ENCODE peak calls at places on chromosomes 1 and 21, in six cellular contexts. One of them, this sample, is unnamed.

GRCh38 chr1:243549108-243549507 is 293.3 kb downstream of the SDCCAG8 start:
- DNase-seq in prostate gland: no peak
- DNase-seq in A549: no peak
- DNase-seq in GM12891: no peak
- DNase-seq in breast epithelium: no peak
- DNase-seq in heart left ventricle: no peak
- DNase-seq in this sample: no peak

GRCh38 chr21:39715804-39716397 is 29.1 kb upstream of the IGSF5 start:
- DNase-seq in breast epithelium: no peak
- DNase-seq in prostate gland: peak; percentile 45
- DNase-seq in GM12891: no peak
- DNase-seq in A549: peak; percentile 36
- DNase-seq in heart left ventricle: peak; percentile 32
- DNase-seq in this sample: peak; percentile 69

GRCh38 chr1:44970317-44970716 is 16.1 kb downstream of the EIF2B3 start:
- DNase-seq in breast epithelium: no peak
- DNase-seq in heart left ventricle: no peak
- DNase-seq in prostate gland: no peak
- DNase-seq in GM12891: no peak
- DNase-seq in A549: no peak
- DNase-seq in this sample: no peak

GRCh38 chr21:14755086-14755485 is 209.0 kb upstream of the SAMSN1 start:
- DNase-seq in breast epithelium: no peak
- DNase-seq in GM12891: no peak
- DNase-seq in A549: no peak
- DNase-seq in heart left ventricle: no peak
- DNase-seq in prostate gland: no peak
- DNase-seq in this sample: no peak

GRCh38 chr1:86666368-86666767 is 38.0 kb upstream of the SH3GLB1 start:
- DNase-seq in GM12891: no peak
- DNase-seq in A549: no peak
- DNase-seq in prostate gland: no peak
- DNase-seq in heart left ventricle: no peak
- DNase-seq in breast epithelium: no peak
- DNase-seq in this sample: no peak

GRCh38 chr1:242670019-242670418 is 145.5 kb upstream of the PLD5 start:
- DNase-seq in breast epithelium: no peak
- DNase-seq in GM12891: no peak
- DNase-seq in prostate gland: no peak
- DNase-seq in heart left ventricle: no peak
- DNase-seq in A549: no peak
- DNase-seq in this sample: no peak

GRCh38 chr1:240244968-240245628 is 153.4 kb downstream of the FMN2 start:
- DNase-seq in heart left ventricle: no peak
- DNase-seq in A549: no peak
- DNase-seq in prostate gland: no peak
- DNase-seq in GM12891: no peak
- DNase-seq in breast epithelium: no peak
- DNase-seq in this sample: no peak

GRCh38 chr1:183070923-183071618 is 47.9 kb downstream of the LAMC1 start:
- DNase-seq in A549: no peak
- DNase-seq in heart left ventricle: no peak
- DNase-seq in GM12891: peak; percentile 20
- DNase-seq in breast epithelium: no peak
- DNase-seq in prostate gland: no peak
- DNase-seq in this sample: no peak

GRCh38 chr1:200640373-200641174 is 20.0 kb upstream of the KIF14 start:
- DNase-seq in prostate gland: no peak
- DNase-seq in breast epithelium: no peak
- DNase-seq in heart left ventricle: no peak
- DNase-seq in GM12891: no peak
- DNase-seq in A549: no peak
- DNase-seq in this sample: no peak
- TF ChIP-seq POLR2A in prostate gland: no peak
- TF ChIP-seq POLR2A in breast epithelium: no peak
- TF ChIP-seq POLR2A in heart left ventricle: no peak
- TF ChIP-seq POLR2A in GM12891: no peak
- TF ChIP-seq POLR2A in A549: no peak
- TF ChIP-seq POLR2A in this sample: no peak

GRCh38 chr21:41678016-41678935 is 88.6 kb downstream of the RIPK4 start:
- DNase-seq in GM12891: no peak
- DNase-seq in heart left ventricle: no peak
- DNase-seq in A549: peak; percentile 94
- DNase-seq in prostate gland: peak; percentile 96
- DNase-seq in breast epithelium: peak; percentile 74
- DNase-seq in this sample: no peak

GRCh38 chr21:41677671-41678015 is 89.2 kb downstream of the RIPK4 start:
- DNase-seq in prostate gland: no peak
- DNase-seq in heart left ventricle: no peak
- DNase-seq in A549: peak; percentile 82
- DNase-seq in breast epithelium: no peak
- DNase-seq in GM12891: no peak
- DNase-seq in this sample: no peak

GRCh38 chr21:41674433-41674832 is 92.4 kb downstream of the RIPK4 start:
- DNase-seq in prostate gland: no peak
- DNase-seq in GM12891: no peak
- DNase-seq in breast epithelium: no peak
- DNase-seq in heart left ventricle: no peak
- DNase-seq in A549: no peak
- DNase-seq in this sample: no peak

GRCh38 chr21:41675574-41675973 is 91.3 kb downstream of the RIPK4 start:
- DNase-seq in breast epithelium: no peak
- DNase-seq in A549: no peak
- DNase-seq in GM12891: no peak
- DNase-seq in heart left ventricle: no peak
- DNase-seq in prostate gland: no peak
- DNase-seq in this sample: no peak

GRCh38 chr21:41676198-41676597 is 90.7 kb downstream of the RIPK4 start:
- DNase-seq in prostate gland: no peak
- DNase-seq in heart left ventricle: no peak
- DNase-seq in breast epithelium: no peak
- DNase-seq in GM12891: no peak
- DNase-seq in A549: no peak
- DNase-seq in this sample: no peak
- TF ChIP-seq POLR2A in prostate gland: no peak
- TF ChIP-seq POLR2A in heart left ventricle: no peak
- TF ChIP-seq POLR2A in breast epithelium: no peak
- TF ChIP-seq POLR2A in GM12891: no peak
- TF ChIP-seq POLR2A in A549: no peak
- TF ChIP-seq POLR2A in this sample: no peak

GRCh38 chr1:74091371-74091770 is 106.6 kb downstream of the LRRIQ3 start:
- DNase-seq in heart left ventricle: no peak
- DNase-seq in GM12891: no peak
- DNase-seq in breast epithelium: no peak
- DNase-seq in A549: no peak
- DNase-seq in prostate gland: no peak
- DNase-seq in this sample: no peak
- TF ChIP-seq POLR2A in heart left ventricle: no peak
- TF ChIP-seq POLR2A in GM12891: no peak
- TF ChIP-seq POLR2A in breast epithelium: no peak
- TF ChIP-seq POLR2A in A549: no peak
- TF ChIP-seq POLR2A in prostate gland: no peak
- TF ChIP-seq POLR2A in this sample: no peak

GRCh38 chr1:26690576-26691031 is 5.2 kb upstream of the ARID1A start:
- DNase-seq in GM12891: no peak
- DNase-seq in A549: peak; percentile 41
- DNase-seq in prostate gland: no peak
- DNase-seq in breast epithelium: no peak
- DNase-seq in heart left ventricle: no peak
- DNase-seq in this sample: no peak

GRCh38 chr1:26694185-26694572 is 1.6 kb upstream of the ARID1A start:
- DNase-seq in heart left ventricle: no peak
- DNase-seq in breast epithelium: no peak
- DNase-seq in prostate gland: no peak
- DNase-seq in GM12891: no peak
- DNase-seq in A549: no peak
- DNase-seq in this sample: peak; percentile 23

GRCh38 chr1:26692793-26693490 is 2.9 kb upstream of the ARID1A start:
- DNase-seq in A549: peak; percentile 98
- DNase-seq in GM12891: peak; percentile 71
- DNase-seq in heart left ventricle: peak; percentile 95
- DNase-seq in breast epithelium: peak; percentile 94
- DNase-seq in prostate gland: peak; percentile 96
- DNase-seq in this sample: peak; percentile 96

GRCh38 chr1:26693557-26694184 is 2.1 kb upstream of the ARID1A start:
- DNase-seq in heart left ventricle: no peak
- DNase-seq in prostate gland: no peak
- DNase-seq in GM12891: no peak
- DNase-seq in A549: no peak
- DNase-seq in breast epithelium: no peak
- DNase-seq in this sample: no peak

GRCh38 chr1:26692211-26692792 is 3.5 kb upstream of the ARID1A start:
- DNase-seq in GM12891: no peak
- DNase-seq in breast epithelium: peak; percentile 78
- DNase-seq in A549: peak; percentile 91
- DNase-seq in prostate gland: peak; percentile 90
- DNase-seq in heart left ventricle: peak; percentile 87
- DNase-seq in this sample: peak; percentile 93
- TF ChIP-seq POLR2A in GM12891: peak; percentile 88
- TF ChIP-seq POLR2A in breast epithelium: peak; percentile 64
- TF ChIP-seq POLR2A in A549: peak; percentile 71
- TF ChIP-seq POLR2A in prostate gland: peak; percentile 56
- TF ChIP-seq POLR2A in heart left ventricle: no peak
- TF ChIP-seq POLR2A in this sample: no peak

DNA sequence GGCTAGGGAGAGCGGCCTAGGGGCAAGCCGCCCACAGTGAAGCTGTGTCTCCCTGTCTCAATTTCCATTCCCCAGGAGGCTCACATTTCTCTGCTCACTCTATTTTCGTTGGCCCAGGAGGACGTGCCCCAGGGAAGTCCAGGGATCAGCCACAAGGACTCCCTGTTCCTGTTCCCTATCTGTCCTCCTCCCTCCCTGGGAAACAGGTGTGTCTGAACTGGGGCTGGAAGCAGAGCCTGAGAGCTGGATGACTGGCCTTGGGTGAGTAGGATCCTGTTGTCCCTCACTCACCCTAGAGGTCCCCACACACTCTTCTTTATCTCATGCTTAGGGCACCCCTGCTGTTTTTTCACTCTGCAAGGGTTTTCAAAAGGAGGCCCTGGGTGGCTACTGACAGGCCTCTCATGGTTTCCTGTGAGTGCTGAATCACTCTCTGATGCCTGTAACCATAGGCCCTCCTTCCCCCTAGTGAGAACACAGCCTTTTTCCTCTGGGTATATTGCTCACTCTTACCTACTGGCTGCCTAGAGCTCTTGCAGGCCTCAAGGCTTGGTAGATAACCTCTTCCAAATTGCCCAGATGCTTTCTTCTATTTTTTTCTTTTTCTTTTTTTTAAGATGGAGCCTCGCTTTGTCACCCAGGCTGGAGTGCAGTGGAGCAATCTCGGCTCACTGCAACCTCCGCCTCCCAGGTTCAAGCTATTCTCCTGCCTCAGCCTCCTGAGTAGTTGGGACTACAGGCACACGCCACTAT is 3.3 kb upstream of the UTP11 start:
- DNase-seq in breast epithelium: no peak
- DNase-seq in heart left ventricle: no peak
- DNase-seq in GM12891: no peak
- DNase-seq in A549: no peak
- DNase-seq in prostate gland: no peak
- DNase-seq in this sample: no peak
- TF ChIP-seq POLR2A in breast epithelium: no peak
- TF ChIP-seq POLR2A in heart left ventricle: no peak
- TF ChIP-seq POLR2A in GM12891: no peak
- TF ChIP-seq POLR2A in A549: no peak
- TF ChIP-seq POLR2A in prostate gland: no peak
- TF ChIP-seq POLR2A in this sample: no peak

GRCh38 chr1:156480411-156481192 is 20.0 kb downstream of the MEF2D start:
- DNase-seq in heart left ventricle: peak; percentile 66
- DNase-seq in GM12891: peak; percentile 90
- DNase-seq in A549: peak; percentile 59
- DNase-seq in prostate gland: no peak
- DNase-seq in breast epithelium: no peak
- DNase-seq in this sample: no peak

GRCh38 chr1:156478250-156478627 is 22.3 kb downstream of the MEF2D start:
- DNase-seq in prostate gland: no peak
- DNase-seq in GM12891: no peak
- DNase-seq in heart left ventricle: peak; percentile 25
- DNase-seq in A549: no peak
- DNase-seq in breast epithelium: no peak
- DNase-seq in this sample: no peak

GRCh38 chr1:156479093-156480014 is 21.2 kb downstream of the MEF2D start:
- DNase-seq in heart left ventricle: peak; percentile 15
- DNase-seq in A549: no peak
- DNase-seq in GM12891: no peak
- DNase-seq in prostate gland: no peak
- DNase-seq in breast epithelium: no peak
- DNase-seq in this sample: no peak

GRCh38 chr1:156481527-156481926 is 19.0 kb downstream of the MEF2D start:
- DNase-seq in heart left ventricle: no peak
- DNase-seq in GM12891: no peak
- DNase-seq in A549: no peak
- DNase-seq in breast epithelium: no peak
- DNase-seq in prostate gland: no peak
- DNase-seq in this sample: no peak

DNA sequence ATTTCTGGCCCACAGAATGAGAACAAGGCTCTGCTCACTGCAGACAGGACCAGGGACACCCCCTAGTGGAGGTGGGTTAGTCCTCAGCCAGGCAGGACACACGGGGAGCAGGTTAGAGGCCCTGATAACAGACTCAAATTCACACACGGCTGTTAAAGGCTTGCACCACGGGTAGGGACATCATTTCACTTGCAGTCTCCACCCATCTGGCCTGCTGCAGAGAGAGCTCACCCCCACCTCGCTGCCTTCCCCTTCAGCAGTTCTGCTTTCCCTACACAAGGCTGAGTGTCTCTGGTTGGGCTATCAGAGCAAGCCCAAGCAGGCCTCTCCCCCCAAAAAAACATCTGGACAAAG is 20.6 kb downstream of the MEF2D start:
- DNase-seq in prostate gland: no peak
- DNase-seq in heart left ventricle: peak; percentile 16
- DNase-seq in GM12891: no peak
- DNase-seq in A549: no peak
- DNase-seq in breast epithelium: no peak
- DNase-seq in this sample: no peak
- TF ChIP-seq POLR2A in prostate gland: no peak
- TF ChIP-seq POLR2A in heart left ventricle: no peak
- TF ChIP-seq POLR2A in GM12891: no peak
- TF ChIP-seq POLR2A in A549: no peak
- TF ChIP-seq POLR2A in breast epithelium: no peak
- TF ChIP-seq POLR2A in this sample: no peak

GRCh38 chr1:12359734-12360133 is 129.9 kb downstream of the VPS13D start:
- DNase-seq in A549: no peak
- DNase-seq in prostate gland: peak; percentile 43
- DNase-seq in breast epithelium: no peak
- DNase-seq in GM12891: no peak
- DNase-seq in heart left ventricle: no peak
- DNase-seq in this sample: no peak
- TF ChIP-seq POLR2A in A549: no peak
- TF ChIP-seq POLR2A in prostate gland: no peak
- TF ChIP-seq POLR2A in breast epithelium: no peak
- TF ChIP-seq POLR2A in GM12891: no peak
- TF ChIP-seq POLR2A in heart left ventricle: no peak
- TF ChIP-seq POLR2A in this sample: no peak